ENCODE peak calls at places on chromosomes 16 and 17, in nine cellular contexts. D is tibial artery; L is astrocyte of the cerebellum; M is esophagus muscularis mucosa; B is Peyer's patch; X is CD8-positive, alpha-beta T cell; E is WERI-Rb-1; C is HFFc6; P is endodermal cell. K is an unnamed sample.

GRCh38 chr17:49959183-49959935 is 9.6 kb upstream of the DLX4 start:
- DNase-seq in M (no peak), E (no peak), C (peak), P (peak), L (no peak), B (no peak), D (no peak), X (no peak), K (no peak)

GRCh38 chr17:2950846-2951245 is 112.6 kb downstream of the OR1D5 start:
- DNase-seq in X (no peak), M (no peak), E (no peak), D (no peak), P (peak), L (no peak), C (no peak), B (no peak), K (no peak)

GRCh38 chr17:56038136-56038535 is 115.1 kb upstream of the ANKFN1 start:
- DNase-seq in C (no peak), D (no peak), E (peak), M (no peak), X (no peak), B (no peak), L (no peak), P (no peak), K (no peak)

GRCh38 chr16:4580245-4580644 is 24.1 kb downstream of the C16orf96 start:
- DNase-seq in M (no peak), L (no peak), E (no peak), B (no peak), C (peak), X (no peak), D (no peak), P (no peak), K (no peak)

GRCh38 chr17:8151120-8151640 is 1.0 kb downstream of the PER1 start:
- DNase-seq in C (peak), E (peak), P (peak), X (peak), B (peak), L (peak), M (peak), D (peak), K (peak)

GRCh38 chr17:13865650-13866049 is 203.7 kb upstream of the COX10 start:
- DNase-seq in B (no peak), D (no peak), C (no peak), E (no peak), M (no peak), X (no peak), L (no peak), P (no peak), K (no peak)

GRCh38 chr16:1105888-1106620 is 10.0 kb upstream of the C1QTNF8 start:
- DNase-seq in P (peak), L (no peak), E (peak), D (peak), C (peak), X (peak), B (peak), M (no peak), K (no peak)

GRCh38 chr16:2706611-2707311 is 13.3 kb downstream of the PRSS27 start:
- DNase-seq in X (no peak), E (no peak), D (no peak), M (no peak), B (no peak), C (no peak), L (no peak), P (no peak), K (no peak)

GRCh38 chr16:85149776-85150175 is 37.5 kb upstream of the CIBAR2 start:
- DNase-seq in D (peak), E (no peak), M (no peak), X (no peak), C (no peak), P (no peak), L (no peak), B (no peak), K (no peak)

GRCh38 chr16:20327444-20328041 is at the start of gene GP2:
- DNase-seq in X (no peak), B (no peak), L (no peak), D (no peak), E (no peak), P (peak), M (no peak), C (no peak), K (no peak)

GRCh38 chr16:57001026-57001669 is 11.8 kb downstream of the NLRC5 start:
- DNase-seq in X (no peak), C (no peak), D (no peak), P (no peak), E (no peak), M (no peak), B (no peak), L (no peak), K (no peak)

GRCh38 chr16:69830534-69831211 is 68.5 kb downstream of the WWP2 start:
- DNase-seq in E (no peak), C (no peak), D (no peak), B (no peak), P (no peak), X (no peak), L (no peak), M (no peak), K (no peak)

GRCh38 chr17:72826602-72827001 is 265.9 kb downstream of the SLC39A11 start:
- DNase-seq in C (peak), L (no peak), X (no peak), D (no peak), B (no peak), E (no peak), P (no peak), M (no peak), K (no peak)

GRCh38 chr17:50219345-50219744 is 17.9 kb upstream of the COL1A1 start:
- DNase-seq in E (no peak), B (no peak), L (peak), X (no peak), C (peak), M (no peak), D (no peak), P (peak), K (no peak)

GRCh38 chr17:59842901-59843652 is 49.7 kb downstream of the TUBD1 start:
- DNase-seq in E (no peak), X (no peak), B (no peak), C (peak), D (no peak), L (peak), P (peak), M (no peak), K (no peak)

GRCh38 chr16:21574372-21574771 is 25.0 kb upstream of the METTL9 start:
- DNase-seq in B (no peak), L (no peak), M (no peak), E (no peak), X (no peak), C (no peak), P (no peak), D (peak), K (peak)
- TF ChIP-seq CTCF in B (no peak), L (no peak), M (no peak), E (no peak), X (no peak), C (no peak), P (no peak), D (no peak), K (no peak)

DNA sequence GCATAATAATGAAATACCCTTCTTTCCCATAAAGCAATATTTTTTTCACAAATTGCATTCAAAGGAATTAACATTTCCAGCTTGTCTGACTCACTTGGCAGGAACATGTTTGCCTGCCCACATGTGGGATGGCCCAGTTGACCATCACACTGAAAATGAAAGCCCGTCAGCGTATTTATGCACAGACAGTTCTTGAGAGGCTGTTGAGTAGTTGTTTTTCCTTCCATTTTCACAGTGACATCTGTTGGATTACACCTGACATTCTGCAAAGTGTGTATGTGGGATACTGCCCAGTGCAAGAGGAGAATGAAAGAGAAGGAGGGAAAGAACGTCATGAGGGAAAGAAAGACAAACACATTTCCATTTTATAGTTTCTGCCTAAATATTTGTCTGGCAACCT is 29.7 kb downstream of the HS3ST4 start:
- DNase-seq in C (no peak), D (no peak), L (no peak), P (no peak), X (no peak), M (no peak), E (no peak), B (no peak), K (no peak)
- TF ChIP-seq CTCF in C (no peak), D (no peak), L (no peak), P (no peak), X (no peak), M (no peak), E (no peak), B (no peak), K (no peak)

GRCh38 chr16:31459722-31460581 is 651 bp downstream of the ARMC5 start:
- DNase-seq in C (peak), P (peak), E (peak), D (peak), M (peak), X (peak), L (peak), B (peak), K (peak)

GRCh38 chr16:31456988-31457360 is 2.3 kb upstream of the ARMC5 start:
- DNase-seq in B (no peak), X (no peak), P (no peak), D (peak), L (no peak), E (no peak), M (no peak), C (no peak), K (peak)

GRCh38 chr16:31460582-31461002 is 1.3 kb downstream of the ARMC5 start:
- DNase-seq in X (no peak), P (no peak), C (peak), D (peak), M (no peak), E (no peak), B (no peak), L (no peak), K (peak)

GRCh38 chr16:31458835-31459721 is at the start of gene ARMC5:
- DNase-seq in M (peak), E (peak), D (peak), L (peak), P (peak), X (peak), B (peak), C (peak), K (peak)

DNA sequence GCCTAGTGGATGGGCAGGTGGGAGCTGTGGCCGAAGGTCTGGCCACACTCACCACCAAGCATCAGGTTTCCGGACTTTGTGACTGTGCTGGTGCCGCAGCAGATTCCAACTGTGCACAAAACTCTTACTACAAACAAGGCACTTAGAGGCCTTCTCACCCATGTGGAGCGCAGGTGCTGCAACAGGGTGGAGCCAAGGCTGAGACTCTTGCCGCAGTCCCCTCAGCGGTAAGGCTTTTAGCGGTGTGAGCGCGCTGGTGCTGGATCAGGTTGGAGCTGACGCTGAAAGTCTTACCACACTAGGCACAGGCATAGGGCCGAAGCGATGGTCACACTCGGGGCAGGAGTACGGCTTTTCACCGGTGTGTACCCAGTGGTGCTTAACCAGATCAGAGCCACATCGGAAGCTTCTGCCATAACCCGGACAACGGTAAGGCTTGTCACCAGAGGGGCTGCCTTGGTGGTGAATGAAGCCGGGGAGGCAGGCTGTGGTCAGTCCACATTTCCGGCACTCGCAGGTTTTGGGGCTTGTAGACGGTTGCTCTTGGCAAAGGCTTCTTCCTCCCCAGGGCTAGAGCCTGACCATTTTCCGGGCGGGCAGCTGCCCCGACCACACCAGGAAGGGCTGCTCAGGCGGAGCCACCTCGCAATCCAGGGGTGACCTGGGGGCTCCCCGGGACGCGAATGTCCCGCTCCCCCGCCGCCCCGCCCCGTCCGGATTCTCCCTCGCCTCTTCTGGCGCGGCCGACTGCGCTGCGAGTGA is 1.0 kb upstream of the ARMC5 start:
- DNase-seq in X (peak), L (no peak), B (peak), P (peak), D (peak), C (peak), E (peak), M (no peak), K (peak)
- TF ChIP-seq CTCF in X (no peak), L (peak), B (peak), P (no peak), D (no peak), C (no peak), E (peak), M (no peak), K (peak)

GRCh38 chr17:44921122-44921882 is 6.0 kb upstream of the GFAP start:
- DNase-seq in D (peak), P (peak), M (no peak), B (no peak), C (no peak), L (no peak), X (no peak), E (peak), K (peak)
- TF ChIP-seq CTCF in D (no peak), P (no peak), M (no peak), B (no peak), C (peak), L (no peak), X (no peak), E (no peak), K (no peak)

GRCh38 chr16:88803264-88803987 is at the start of gene CDT1:
- DNase-seq in E (peak), L (no peak), P (peak), X (peak), M (no peak), D (peak), B (peak), C (peak), K (no peak)
- TF ChIP-seq CTCF in E (no peak), L (no peak), P (no peak), X (no peak), M (peak), D (no peak), B (no peak), C (no peak), K (no peak)